ENCODE peak calls at places on chromosome 12, in seven cellular contexts. K is hippocampal formation; J is substantia nigra; X is T-helper 9 cell; C is stimulated activated effector memory CD8-positive, alpha-beta T cell treated with anti-CD3 and anti-CD28 coated beads, Interleukin-12 subunit alpha, Interleukin-12 subunit beta, amount 100 ng/mL, for 72 hours; G is NCI-H524; V is neural crest cell. H is an unnamed sample.

GRCh38 chr12:112555621-112556233 is 137.0 kb downstream of the PTPN11 start:
- DNase-seq in G (no peak), C (no peak), V (no peak), X (no peak), J (no peak), K (no peak), H (no peak)

GRCh38 chr12:27000962-27001361 is 13.2 kb downstream of the TM7SF3 start:
- DNase-seq in X (no peak), C (no peak), V (no peak), K (no peak), G (no peak), J (no peak), H (no peak)

GRCh38 chr12:55019784-55020183 is at the start of gene NEUROD4:
- DNase-seq in J (peak), X (peak), C (no peak), K (no peak), V (peak), G (peak), H (no peak)

GRCh38 chr12:6647083-6647604 is at the start of gene ACRBP:
- DNase-seq in X (no peak), J (peak), C (no peak), V (peak), K (peak), G (no peak), H (peak)

GRCh38 chr12:129193263-129193871 is 340.1 kb downstream of the GLT1D1 start:
- DNase-seq in V (peak), K (no peak), G (no peak), C (no peak), X (no peak), J (no peak), H (no peak)

GRCh38 chr12:20455001-20455706 is 86.8 kb downstream of the PDE3A start:
- DNase-seq in C (no peak), X (no peak), V (no peak), J (no peak), G (no peak), K (no peak), H (no peak)

GRCh38 chr12:50081096-50081808 is 3.9 kb upstream of the SMARCD1 start:
- DNase-seq in X (no peak), V (no peak), J (no peak), K (no peak), C (no peak), G (no peak), H (no peak)

GRCh38 chr12:69330475-69331473 is 17.4 kb upstream of the LYZ start:
- DNase-seq in J (no peak), V (no peak), K (no peak), C (peak), G (no peak), X (peak), H (peak)

GRCh38 chr12:120841525-120841924 is 62.6 kb downstream of the SPPL3 start:
- DNase-seq in J (no peak), X (no peak), C (no peak), V (no peak), K (no peak), G (no peak), H (no peak)

GRCh38 chr12:98344630-98345029 is 170.8 kb upstream of the TMPO start:
- DNase-seq in G (no peak), K (no peak), J (no peak), C (no peak), X (no peak), V (no peak), H (no peak)

GRCh38 chr12:21906919-21907642 is 34.1 kb downstream of the ABCC9 start:
- DNase-seq in G (no peak), C (no peak), J (no peak), V (no peak), K (no peak), X (no peak), H (no peak)

GRCh38 chr12:93448796-93449195 is 7.0 kb upstream of the UBE2N start:
- DNase-seq in X (no peak), C (no peak), G (no peak), J (no peak), K (no peak), V (no peak), H (no peak)

GRCh38 chr12:41552507-41553047 is 364.5 kb downstream of the PDZRN4 start:
- DNase-seq in X (no peak), V (no peak), G (no peak), K (no peak), J (no peak), C (no peak), H (no peak)

GRCh38 chr12:132771126-132771838 is 9.7 kb upstream of the ANKLE2 start:
- DNase-seq in J (no peak), V (no peak), G (no peak), C (no peak), X (peak), K (no peak), H (peak)

GRCh38 chr12:22318122-22318737 is 16.3 kb downstream of the ST8SIA1 start:
- DNase-seq in V (no peak), C (no peak), X (no peak), K (no peak), G (no peak), J (no peak), H (no peak)

GRCh38 chr12:88854260-88854659 is 274.0 kb upstream of the KITLG start:
- DNase-seq in G (no peak), K (no peak), V (no peak), C (no peak), J (no peak), X (no peak), H (no peak)

GRCh38 chr12:113060336-113060960 is 3.9 kb downstream of the DTX1 start:
- DNase-seq in C (no peak), G (no peak), J (no peak), K (no peak), X (no peak), V (no peak), H (no peak)

GRCh38 chr12:123471374-123472068 is 13.6 kb downstream of the SNRNP35 start:
- DNase-seq in X (no peak), V (no peak), G (no peak), J (no peak), K (no peak), C (no peak), H (no peak)

GRCh38 chr12:54261817-54262402 is 18.0 kb downstream of the CBX5 start:
- DNase-seq in G (no peak), C (no peak), V (no peak), J (no peak), X (no peak), K (no peak), H (no peak)

GRCh38 chr12:52686063-52686462 is 5.9 kb upstream of the KRT1 start:
- DNase-seq in V (no peak), G (no peak), C (no peak), J (no peak), X (no peak), K (no peak), H (no peak)

GRCh38 chr12:15001733-15002471 is 29.1 kb downstream of the PDE6H start:
- DNase-seq in K (peak), X (no peak), J (peak), G (peak), V (no peak), C (no peak), H (no peak)

GRCh38 chr12:52975820-52976573 is 27.1 kb downstream of the KRT18 start:
- DNase-seq in C (no peak), J (no peak), V (no peak), G (no peak), X (no peak), K (no peak), H (no peak)

GRCh38 chr12:12072064-12072760 is 1.5 kb downstream of the BCL2L14 start:
- DNase-seq in K (no peak), V (no peak), C (no peak), X (peak), G (no peak), J (no peak), H (peak)

GRCh38 chr12:7021956-7022355 is 3.7 kb upstream of the LPCAT3 start:
- DNase-seq in X (no peak), K (no peak), C (no peak), G (no peak), V (no peak), J (no peak), H (no peak)

GRCh38 chr12:110641512-110641911 is 27.6 kb downstream of the TCTN1 start:
- DNase-seq in X (no peak), G (peak), C (no peak), V (no peak), K (no peak), J (no peak), H (no peak)

GRCh38 chr12:131824450-131824849 is 3.7 kb upstream of the MMP17 start:
- DNase-seq in V (no peak), C (no peak), X (no peak), J (no peak), K (no peak), G (no peak), H (no peak)

GRCh38 chr12:3342051-3342450 is 149.0 kb upstream of the PRMT8 start:
- DNase-seq in J (peak), G (peak), X (no peak), C (no peak), V (peak), K (peak), H (no peak)

GRCh38 chr12:24244801-24245200 is 295.3 kb upstream of the SOX5 start:
- DNase-seq in V (no peak), G (no peak), X (no peak), C (no peak), K (no peak), J (no peak), H (no peak)

GRCh38 chr12:292186-292585 is 29.6 kb upstream of the SLC6A13 start:
- DNase-seq in C (no peak), J (no peak), G (no peak), V (no peak), X (no peak), K (no peak), H (no peak)

GRCh38 chr12:75550401-75550851 is 39.0 kb upstream of the KRR1 start:
- DNase-seq in G (no peak), V (no peak), J (no peak), X (no peak), K (no peak), C (no peak), H (no peak)

GRCh38 chr12:58148405-58148804 is 207.0 kb downstream of the ATP23 start:
- DNase-seq in X (no peak), J (no peak), K (no peak), G (no peak), V (no peak), C (no peak), H (no peak)

GRCh38 chr12:100794441-100795192 is at the start of gene ANO4:
- DNase-seq in G (no peak), K (peak), V (peak), X (no peak), J (peak), C (no peak), H (no peak)

GRCh38 chr12:119666900-119667576 is 895 bp upstream of the PRKAB1 start:
- DNase-seq in J (no peak), X (no peak), G (no peak), K (no peak), C (no peak), V (no peak), H (no peak)

GRCh38 chr12:10001141-10001778 is 2.3 kb upstream of the CLEC1B start:
- DNase-seq in X (no peak), J (no peak), C (no peak), G (no peak), K (no peak), V (no peak), H (no peak)

GRCh38 chr12:1919284-1919683 is 832 bp upstream of the CACNA2D4 start:
- DNase-seq in X (no peak), G (peak), V (no peak), J (no peak), K (no peak), C (no peak), H (no peak)

GRCh38 chr12:56903374-56903773 is 30.8 kb downstream of the SDR9C7 start:
- DNase-seq in C (no peak), G (no peak), X (no peak), K (no peak), V (no peak), J (no peak), H (no peak)

GRCh38 chr12:132292328-132293319 is 36.8 kb downstream of the GALNT9 start:
- DNase-seq in G (no peak), J (no peak), C (no peak), V (no peak), X (no peak), K (no peak), H (no peak)

GRCh38 chr12:66668311-66668710 is 10.6 kb downstream of the GRIP1 start:
- DNase-seq in X (no peak), J (no peak), V (no peak), K (no peak), G (no peak), C (no peak), H (no peak)